ENCODE peak calls at places on chromosomes 12 and 14, in ten cellular contexts. One of them, this sample, is unnamed.
A peak's percentile ranks its signal among the peaks of the same experiment; 100 is the strongest.

GRCh38 chr12:49664591-49665146 is 41.3 kb downstream of the PRPF40B start:
- DNase-seq in hypothalamus: no peak
- DNase-seq in lower leg skin: no peak
- DNase-seq in brain microvascular endothelial cell: no peak
- DNase-seq in HFFc6: no peak
- DNase-seq in T-helper 2 cell: no peak
- DNase-seq in foreskin keratinocyte: no peak
- DNase-seq in activated CD4-positive, alpha-beta T cell treated with anti-CD3 and anti-CD28 coated beads for 24 hours: no peak
- DNase-seq in activated gamma-delta T cell treated with Interleukin-2 at 50 U/mL for 16 hours: no peak
- DNase-seq in progenitor cell of endocrine pancreas: no peak
- DNase-seq in this sample: no peak

GRCh38 chr14:92471919-92472318 is 41.7 kb upstream of the RIN3 start:
- DNase-seq in hypothalamus: no peak
- DNase-seq in lower leg skin: no peak
- DNase-seq in brain microvascular endothelial cell: peak; percentile 73
- DNase-seq in HFFc6: peak; percentile 62
- DNase-seq in T-helper 2 cell: no peak
- DNase-seq in foreskin keratinocyte: peak; percentile 90
- DNase-seq in activated CD4-positive, alpha-beta T cell treated with anti-CD3 and anti-CD28 coated beads for 24 hours: no peak
- DNase-seq in activated gamma-delta T cell treated with Interleukin-2 at 50 U/mL for 16 hours: no peak
- DNase-seq in progenitor cell of endocrine pancreas: no peak
- DNase-seq in this sample: no peak

GRCh38 chr14:75991753-75992152 is 6.2 kb downstream of the IFT43 start:
- DNase-seq in hypothalamus: no peak
- DNase-seq in lower leg skin: no peak
- DNase-seq in brain microvascular endothelial cell: no peak
- DNase-seq in HFFc6: no peak
- DNase-seq in T-helper 2 cell: no peak
- DNase-seq in foreskin keratinocyte: no peak
- DNase-seq in activated CD4-positive, alpha-beta T cell treated with anti-CD3 and anti-CD28 coated beads for 24 hours: no peak
- DNase-seq in activated gamma-delta T cell treated with Interleukin-2 at 50 U/mL for 16 hours: no peak
- DNase-seq in progenitor cell of endocrine pancreas: no peak
- DNase-seq in this sample: no peak

GRCh38 chr14:72169521-72169920 is 237.3 kb downstream of the RGS6 start:
- DNase-seq in hypothalamus: no peak
- DNase-seq in lower leg skin: no peak
- DNase-seq in brain microvascular endothelial cell: peak; percentile 0
- DNase-seq in HFFc6: no peak
- DNase-seq in T-helper 2 cell: no peak
- DNase-seq in foreskin keratinocyte: no peak
- DNase-seq in activated CD4-positive, alpha-beta T cell treated with anti-CD3 and anti-CD28 coated beads for 24 hours: no peak
- DNase-seq in activated gamma-delta T cell treated with Interleukin-2 at 50 U/mL for 16 hours: no peak
- DNase-seq in progenitor cell of endocrine pancreas: no peak
- DNase-seq in this sample: no peak

GRCh38 chr12:131133015-131133905 is 179.6 kb downstream of the ADGRD1 start:
- DNase-seq in hypothalamus: no peak
- DNase-seq in lower leg skin: peak; percentile 46
- DNase-seq in brain microvascular endothelial cell: no peak
- DNase-seq in HFFc6: no peak
- DNase-seq in T-helper 2 cell: no peak
- DNase-seq in foreskin keratinocyte: no peak
- DNase-seq in activated CD4-positive, alpha-beta T cell treated with anti-CD3 and anti-CD28 coated beads for 24 hours: no peak
- DNase-seq in activated gamma-delta T cell treated with Interleukin-2 at 50 U/mL for 16 hours: no peak
- DNase-seq in progenitor cell of endocrine pancreas: no peak
- DNase-seq in this sample: no peak

GRCh38 chr14:104277416-104278213 is 139.2 kb downstream of the KIF26A start:
- DNase-seq in hypothalamus: no peak
- DNase-seq in lower leg skin: no peak
- DNase-seq in brain microvascular endothelial cell: no peak
- DNase-seq in HFFc6: no peak
- DNase-seq in T-helper 2 cell: no peak
- DNase-seq in foreskin keratinocyte: no peak
- DNase-seq in activated CD4-positive, alpha-beta T cell treated with anti-CD3 and anti-CD28 coated beads for 24 hours: no peak
- DNase-seq in activated gamma-delta T cell treated with Interleukin-2 at 50 U/mL for 16 hours: no peak
- DNase-seq in progenitor cell of endocrine pancreas: peak; percentile 4
- DNase-seq in this sample: no peak

GRCh38 chr14:23294734-23295561 is 7.7 kb downstream of the PPP1R3E start:
- DNase-seq in hypothalamus: no peak
- DNase-seq in lower leg skin: no peak
- DNase-seq in brain microvascular endothelial cell: peak; percentile 14
- DNase-seq in HFFc6: peak; percentile 32
- DNase-seq in T-helper 2 cell: peak; percentile 26
- DNase-seq in foreskin keratinocyte: peak; percentile 24
- DNase-seq in activated CD4-positive, alpha-beta T cell treated with anti-CD3 and anti-CD28 coated beads for 24 hours: peak; percentile 38
- DNase-seq in activated gamma-delta T cell treated with Interleukin-2 at 50 U/mL for 16 hours: peak; percentile 47
- DNase-seq in progenitor cell of endocrine pancreas: no peak
- DNase-seq in this sample: no peak

GRCh38 chr14:24213866-24214652 is 771 bp upstream of the CHMP4A start:
- DNase-seq in hypothalamus: no peak
- DNase-seq in lower leg skin: no peak
- DNase-seq in brain microvascular endothelial cell: no peak
- DNase-seq in HFFc6: no peak
- DNase-seq in T-helper 2 cell: no peak
- DNase-seq in foreskin keratinocyte: no peak
- DNase-seq in activated CD4-positive, alpha-beta T cell treated with anti-CD3 and anti-CD28 coated beads for 24 hours: no peak
- DNase-seq in activated gamma-delta T cell treated with Interleukin-2 at 50 U/mL for 16 hours: no peak
- DNase-seq in progenitor cell of endocrine pancreas: no peak
- DNase-seq in this sample: no peak

GRCh38 chr12:105481906-105482305 is 151.4 kb downstream of the C12orf75 start:
- DNase-seq in hypothalamus: no peak
- DNase-seq in lower leg skin: no peak
- DNase-seq in brain microvascular endothelial cell: no peak
- DNase-seq in HFFc6: no peak
- DNase-seq in T-helper 2 cell: no peak
- DNase-seq in foreskin keratinocyte: no peak
- DNase-seq in activated CD4-positive, alpha-beta T cell treated with anti-CD3 and anti-CD28 coated beads for 24 hours: no peak
- DNase-seq in activated gamma-delta T cell treated with Interleukin-2 at 50 U/mL for 16 hours: no peak
- DNase-seq in progenitor cell of endocrine pancreas: no peak
- DNase-seq in this sample: no peak

GRCh38 chr14:95979339-95980042 is 59.7 kb upstream of the C14orf132 start:
- DNase-seq in hypothalamus: no peak
- DNase-seq in lower leg skin: no peak
- DNase-seq in brain microvascular endothelial cell: no peak
- DNase-seq in HFFc6: no peak
- DNase-seq in T-helper 2 cell: no peak
- DNase-seq in foreskin keratinocyte: no peak
- DNase-seq in activated CD4-positive, alpha-beta T cell treated with anti-CD3 and anti-CD28 coated beads for 24 hours: no peak
- DNase-seq in activated gamma-delta T cell treated with Interleukin-2 at 50 U/mL for 16 hours: no peak
- DNase-seq in progenitor cell of endocrine pancreas: no peak
- DNase-seq in this sample: no peak

GRCh38 chr12:51281202-51281924 is 11.1 kb upstream of the SMAGP start:
- DNase-seq in hypothalamus: no peak
- DNase-seq in lower leg skin: no peak
- DNase-seq in brain microvascular endothelial cell: peak; percentile 42
- DNase-seq in HFFc6: peak; percentile 25
- DNase-seq in T-helper 2 cell: no peak
- DNase-seq in foreskin keratinocyte: peak; percentile 87
- DNase-seq in activated CD4-positive, alpha-beta T cell treated with anti-CD3 and anti-CD28 coated beads for 24 hours: no peak
- DNase-seq in activated gamma-delta T cell treated with Interleukin-2 at 50 U/mL for 16 hours: no peak
- DNase-seq in progenitor cell of endocrine pancreas: no peak
- DNase-seq in this sample: no peak

GRCh38 chr12:120224304-120225199 is 23.6 kb upstream of the RPLP0 start:
- DNase-seq in hypothalamus: no peak
- DNase-seq in lower leg skin: no peak
- DNase-seq in brain microvascular endothelial cell: no peak
- DNase-seq in HFFc6: no peak
- DNase-seq in T-helper 2 cell: no peak
- DNase-seq in foreskin keratinocyte: peak; percentile 59
- DNase-seq in activated CD4-positive, alpha-beta T cell treated with anti-CD3 and anti-CD28 coated beads for 24 hours: no peak
- DNase-seq in activated gamma-delta T cell treated with Interleukin-2 at 50 U/mL for 16 hours: no peak
- DNase-seq in progenitor cell of endocrine pancreas: no peak
- DNase-seq in this sample: no peak

GRCh38 chr12:122086641-122087285 is 8.2 kb downstream of the MLXIP start:
- DNase-seq in hypothalamus: no peak
- DNase-seq in lower leg skin: no peak
- DNase-seq in brain microvascular endothelial cell: no peak
- DNase-seq in HFFc6: no peak
- DNase-seq in T-helper 2 cell: no peak
- DNase-seq in foreskin keratinocyte: no peak
- DNase-seq in activated CD4-positive, alpha-beta T cell treated with anti-CD3 and anti-CD28 coated beads for 24 hours: no peak
- DNase-seq in activated gamma-delta T cell treated with Interleukin-2 at 50 U/mL for 16 hours: no peak
- DNase-seq in progenitor cell of endocrine pancreas: no peak
- DNase-seq in this sample: no peak

GRCh38 chr12:54360717-54361456 is 3.4 kb downstream of the GPR84 start:
- DNase-seq in hypothalamus: peak; percentile 46
- DNase-seq in lower leg skin: no peak
- DNase-seq in brain microvascular endothelial cell: peak; percentile 75
- DNase-seq in HFFc6: peak; percentile 56
- DNase-seq in T-helper 2 cell: peak; percentile 27
- DNase-seq in foreskin keratinocyte: peak; percentile 50
- DNase-seq in activated CD4-positive, alpha-beta T cell treated with anti-CD3 and anti-CD28 coated beads for 24 hours: no peak
- DNase-seq in activated gamma-delta T cell treated with Interleukin-2 at 50 U/mL for 16 hours: peak; percentile 33
- DNase-seq in progenitor cell of endocrine pancreas: peak; percentile 79
- DNase-seq in this sample: no peak

GRCh38 chr12:7064516-7064915 is 4.0 kb downstream of the C1S start:
- DNase-seq in hypothalamus: no peak
- DNase-seq in lower leg skin: no peak
- DNase-seq in brain microvascular endothelial cell: peak; percentile 4
- DNase-seq in HFFc6: no peak
- DNase-seq in T-helper 2 cell: no peak
- DNase-seq in foreskin keratinocyte: no peak
- DNase-seq in activated CD4-positive, alpha-beta T cell treated with anti-CD3 and anti-CD28 coated beads for 24 hours: no peak
- DNase-seq in activated gamma-delta T cell treated with Interleukin-2 at 50 U/mL for 16 hours: no peak
- DNase-seq in progenitor cell of endocrine pancreas: no peak
- DNase-seq in this sample: no peak